ENCODE peak calls at places on chromosomes 5 and 9, in seven cellular contexts. One of them, this sample, is unnamed.

GRCh38 chr5:113232246-113232645 is 202.5 kb downstream of the TSSK1B start:
- DNase-seq in activated CD8-positive, alpha-beta memory T cell treated with anti-CD3 and anti-CD28 coated beads for 24 hours: no peak
- DNase-seq in NCI-H1105: no peak
- DNase-seq in iris pigment epithelial cell: no peak
- DNase-seq in activated T-helper 1 cell treated with anti-CD3 and anti-CD28 coated beads, Interleukin-12 subunit alpha, Interleukin-12 subunit beta, Interleukin-2, Interleukin-4 antibody, amounts not matched to agents 30 ng/mL and 10 ng/mL and 1 ng/mL, durations not matched to agents 14 hours and 24 hours and 36 hours: no peak
- DNase-seq in astrocyte: peak
- DNase-seq in T-helper 9 cell: no peak
- DNase-seq in this sample: no peak

GRCh38 chr9:106753155-106753671 is 109.8 kb upstream of the ZNF462 start:
- DNase-seq in astrocyte: no peak
- DNase-seq in NCI-H1105: no peak
- DNase-seq in activated T-helper 1 cell treated with anti-CD3 and anti-CD28 coated beads, Interleukin-12 subunit alpha, Interleukin-12 subunit beta, Interleukin-2, Interleukin-4 antibody, amounts not matched to agents 30 ng/mL and 10 ng/mL and 1 ng/mL, durations not matched to agents 14 hours and 24 hours and 36 hours: peak
- DNase-seq in activated CD8-positive, alpha-beta memory T cell treated with anti-CD3 and anti-CD28 coated beads for 24 hours: no peak
- DNase-seq in T-helper 9 cell: no peak
- DNase-seq in iris pigment epithelial cell: peak
- DNase-seq in this sample: no peak

GRCh38 chr9:113999256-114000062 is 78.6 kb downstream of the AMBP start:
- DNase-seq in iris pigment epithelial cell: no peak
- DNase-seq in activated T-helper 1 cell treated with anti-CD3 and anti-CD28 coated beads, Interleukin-12 subunit alpha, Interleukin-12 subunit beta, Interleukin-2, Interleukin-4 antibody, amounts not matched to agents 30 ng/mL and 10 ng/mL and 1 ng/mL, durations not matched to agents 14 hours and 24 hours and 36 hours: no peak
- DNase-seq in T-helper 9 cell: no peak
- DNase-seq in NCI-H1105: no peak
- DNase-seq in astrocyte: peak
- DNase-seq in activated CD8-positive, alpha-beta memory T cell treated with anti-CD3 and anti-CD28 coated beads for 24 hours: peak
- DNase-seq in this sample: no peak

GRCh38 chr5:171914939-171915338 is 91.5 kb downstream of the FBXW11 start:
- DNase-seq in NCI-H1105: no peak
- DNase-seq in iris pigment epithelial cell: no peak
- DNase-seq in T-helper 9 cell: no peak
- DNase-seq in activated T-helper 1 cell treated with anti-CD3 and anti-CD28 coated beads, Interleukin-12 subunit alpha, Interleukin-12 subunit beta, Interleukin-2, Interleukin-4 antibody, amounts not matched to agents 30 ng/mL and 10 ng/mL and 1 ng/mL, durations not matched to agents 14 hours and 24 hours and 36 hours: no peak
- DNase-seq in activated CD8-positive, alpha-beta memory T cell treated with anti-CD3 and anti-CD28 coated beads for 24 hours: no peak
- DNase-seq in astrocyte: no peak
- DNase-seq in this sample: no peak

GRCh38 chr5:6920628-6921256 is 207.5 kb downstream of the TENT4A start:
- DNase-seq in astrocyte: no peak
- DNase-seq in activated T-helper 1 cell treated with anti-CD3 and anti-CD28 coated beads, Interleukin-12 subunit alpha, Interleukin-12 subunit beta, Interleukin-2, Interleukin-4 antibody, amounts not matched to agents 30 ng/mL and 10 ng/mL and 1 ng/mL, durations not matched to agents 14 hours and 24 hours and 36 hours: no peak
- DNase-seq in NCI-H1105: no peak
- DNase-seq in activated CD8-positive, alpha-beta memory T cell treated with anti-CD3 and anti-CD28 coated beads for 24 hours: no peak
- DNase-seq in iris pigment epithelial cell: no peak
- DNase-seq in T-helper 9 cell: no peak
- DNase-seq in this sample: no peak

GRCh38 chr9:121842612-121842978 is 191.2 kb downstream of the DAB2IP start:
- DNase-seq in activated CD8-positive, alpha-beta memory T cell treated with anti-CD3 and anti-CD28 coated beads for 24 hours: no peak
- DNase-seq in T-helper 9 cell: no peak
- DNase-seq in NCI-H1105: no peak
- DNase-seq in astrocyte: peak
- DNase-seq in activated T-helper 1 cell treated with anti-CD3 and anti-CD28 coated beads, Interleukin-12 subunit alpha, Interleukin-12 subunit beta, Interleukin-2, Interleukin-4 antibody, amounts not matched to agents 30 ng/mL and 10 ng/mL and 1 ng/mL, durations not matched to agents 14 hours and 24 hours and 36 hours: no peak
- DNase-seq in iris pigment epithelial cell: peak
- DNase-seq in this sample: no peak

GRCh38 chr9:107389617-107390071 is 99.9 kb downstream of the KLF4 start:
- DNase-seq in astrocyte: no peak
- DNase-seq in activated CD8-positive, alpha-beta memory T cell treated with anti-CD3 and anti-CD28 coated beads for 24 hours: no peak
- DNase-seq in T-helper 9 cell: no peak
- DNase-seq in NCI-H1105: no peak
- DNase-seq in iris pigment epithelial cell: peak
- DNase-seq in activated T-helper 1 cell treated with anti-CD3 and anti-CD28 coated beads, Interleukin-12 subunit alpha, Interleukin-12 subunit beta, Interleukin-2, Interleukin-4 antibody, amounts not matched to agents 30 ng/mL and 10 ng/mL and 1 ng/mL, durations not matched to agents 14 hours and 24 hours and 36 hours: no peak
- DNase-seq in this sample: no peak

GRCh38 chr9:105116047-105116868 is 128.2 kb upstream of the SLC44A1 start:
- DNase-seq in astrocyte: no peak
- DNase-seq in NCI-H1105: no peak
- DNase-seq in T-helper 9 cell: no peak
- DNase-seq in iris pigment epithelial cell: no peak
- DNase-seq in activated CD8-positive, alpha-beta memory T cell treated with anti-CD3 and anti-CD28 coated beads for 24 hours: no peak
- DNase-seq in activated T-helper 1 cell treated with anti-CD3 and anti-CD28 coated beads, Interleukin-12 subunit alpha, Interleukin-12 subunit beta, Interleukin-2, Interleukin-4 antibody, amounts not matched to agents 30 ng/mL and 10 ng/mL and 1 ng/mL, durations not matched to agents 14 hours and 24 hours and 36 hours: no peak
- DNase-seq in this sample: no peak

GRCh38 chr9:69476016-69476415 is 151.0 kb downstream of the ENTREP1 start:
- DNase-seq in NCI-H1105: no peak
- DNase-seq in iris pigment epithelial cell: no peak
- DNase-seq in astrocyte: no peak
- DNase-seq in T-helper 9 cell: no peak
- DNase-seq in activated T-helper 1 cell treated with anti-CD3 and anti-CD28 coated beads, Interleukin-12 subunit alpha, Interleukin-12 subunit beta, Interleukin-2, Interleukin-4 antibody, amounts not matched to agents 30 ng/mL and 10 ng/mL and 1 ng/mL, durations not matched to agents 14 hours and 24 hours and 36 hours: peak
- DNase-seq in activated CD8-positive, alpha-beta memory T cell treated with anti-CD3 and anti-CD28 coated beads for 24 hours: no peak
- DNase-seq in this sample: peak

GRCh38 chr9:6460189-6460768 is 47.3 kb downstream of the UHRF2 start:
- DNase-seq in activated T-helper 1 cell treated with anti-CD3 and anti-CD28 coated beads, Interleukin-12 subunit alpha, Interleukin-12 subunit beta, Interleukin-2, Interleukin-4 antibody, amounts not matched to agents 30 ng/mL and 10 ng/mL and 1 ng/mL, durations not matched to agents 14 hours and 24 hours and 36 hours: no peak
- DNase-seq in iris pigment epithelial cell: no peak
- DNase-seq in T-helper 9 cell: no peak
- DNase-seq in activated CD8-positive, alpha-beta memory T cell treated with anti-CD3 and anti-CD28 coated beads for 24 hours: no peak
- DNase-seq in NCI-H1105: no peak
- DNase-seq in astrocyte: no peak
- DNase-seq in this sample: no peak

GRCh38 chr9:136267261-136268111 is 21.9 kb upstream of the QSOX2 start:
- DNase-seq in NCI-H1105: no peak
- DNase-seq in astrocyte: peak
- DNase-seq in iris pigment epithelial cell: peak
- DNase-seq in activated CD8-positive, alpha-beta memory T cell treated with anti-CD3 and anti-CD28 coated beads for 24 hours: peak
- DNase-seq in T-helper 9 cell: peak
- DNase-seq in activated T-helper 1 cell treated with anti-CD3 and anti-CD28 coated beads, Interleukin-12 subunit alpha, Interleukin-12 subunit beta, Interleukin-2, Interleukin-4 antibody, amounts not matched to agents 30 ng/mL and 10 ng/mL and 1 ng/mL, durations not matched to agents 14 hours and 24 hours and 36 hours: peak
- DNase-seq in this sample: peak

GRCh38 chr5:132103380-132103951 is 29.9 kb downstream of the CSF2 start:
- DNase-seq in T-helper 9 cell: peak
- DNase-seq in activated T-helper 1 cell treated with anti-CD3 and anti-CD28 coated beads, Interleukin-12 subunit alpha, Interleukin-12 subunit beta, Interleukin-2, Interleukin-4 antibody, amounts not matched to agents 30 ng/mL and 10 ng/mL and 1 ng/mL, durations not matched to agents 14 hours and 24 hours and 36 hours: peak
- DNase-seq in NCI-H1105: no peak
- DNase-seq in astrocyte: peak
- DNase-seq in activated CD8-positive, alpha-beta memory T cell treated with anti-CD3 and anti-CD28 coated beads for 24 hours: peak
- DNase-seq in iris pigment epithelial cell: peak
- DNase-seq in this sample: peak

GRCh38 chr5:96509313-96509712 is 76.3 kb upstream of the PCSK1 start:
- DNase-seq in NCI-H1105: no peak
- DNase-seq in activated T-helper 1 cell treated with anti-CD3 and anti-CD28 coated beads, Interleukin-12 subunit alpha, Interleukin-12 subunit beta, Interleukin-2, Interleukin-4 antibody, amounts not matched to agents 30 ng/mL and 10 ng/mL and 1 ng/mL, durations not matched to agents 14 hours and 24 hours and 36 hours: no peak
- DNase-seq in iris pigment epithelial cell: peak
- DNase-seq in astrocyte: peak
- DNase-seq in activated CD8-positive, alpha-beta memory T cell treated with anti-CD3 and anti-CD28 coated beads for 24 hours: no peak
- DNase-seq in T-helper 9 cell: no peak
- DNase-seq in this sample: no peak

GRCh38 chr9:36781532-36781931 is 208.8 kb downstream of the MELK start:
- DNase-seq in activated CD8-positive, alpha-beta memory T cell treated with anti-CD3 and anti-CD28 coated beads for 24 hours: no peak
- DNase-seq in iris pigment epithelial cell: peak
- DNase-seq in NCI-H1105: no peak
- DNase-seq in T-helper 9 cell: no peak
- DNase-seq in astrocyte: peak
- DNase-seq in activated T-helper 1 cell treated with anti-CD3 and anti-CD28 coated beads, Interleukin-12 subunit alpha, Interleukin-12 subunit beta, Interleukin-2, Interleukin-4 antibody, amounts not matched to agents 30 ng/mL and 10 ng/mL and 1 ng/mL, durations not matched to agents 14 hours and 24 hours and 36 hours: no peak
- DNase-seq in this sample: no peak

GRCh38 chr9:22211588-22212360 is 202.7 kb upstream of the CDKN2B start:
- DNase-seq in activated CD8-positive, alpha-beta memory T cell treated with anti-CD3 and anti-CD28 coated beads for 24 hours: no peak
- DNase-seq in T-helper 9 cell: no peak
- DNase-seq in activated T-helper 1 cell treated with anti-CD3 and anti-CD28 coated beads, Interleukin-12 subunit alpha, Interleukin-12 subunit beta, Interleukin-2, Interleukin-4 antibody, amounts not matched to agents 30 ng/mL and 10 ng/mL and 1 ng/mL, durations not matched to agents 14 hours and 24 hours and 36 hours: no peak
- DNase-seq in iris pigment epithelial cell: peak
- DNase-seq in NCI-H1105: no peak
- DNase-seq in astrocyte: peak
- DNase-seq in this sample: no peak

GRCh38 chr9:97484134-97484533 is 17.3 kb upstream of the TMOD1 start:
- DNase-seq in astrocyte: no peak
- DNase-seq in iris pigment epithelial cell: no peak
- DNase-seq in activated T-helper 1 cell treated with anti-CD3 and anti-CD28 coated beads, Interleukin-12 subunit alpha, Interleukin-12 subunit beta, Interleukin-2, Interleukin-4 antibody, amounts not matched to agents 30 ng/mL and 10 ng/mL and 1 ng/mL, durations not matched to agents 14 hours and 24 hours and 36 hours: no peak
- DNase-seq in T-helper 9 cell: no peak
- DNase-seq in NCI-H1105: no peak
- DNase-seq in activated CD8-positive, alpha-beta memory T cell treated with anti-CD3 and anti-CD28 coated beads for 24 hours: no peak
- DNase-seq in this sample: no peak

GRCh38 chr5:119808474-119808873 is 179.1 kb downstream of the FAM170A start:
- DNase-seq in activated CD8-positive, alpha-beta memory T cell treated with anti-CD3 and anti-CD28 coated beads for 24 hours: no peak
- DNase-seq in NCI-H1105: no peak
- DNase-seq in astrocyte: no peak
- DNase-seq in T-helper 9 cell: no peak
- DNase-seq in activated T-helper 1 cell treated with anti-CD3 and anti-CD28 coated beads, Interleukin-12 subunit alpha, Interleukin-12 subunit beta, Interleukin-2, Interleukin-4 antibody, amounts not matched to agents 30 ng/mL and 10 ng/mL and 1 ng/mL, durations not matched to agents 14 hours and 24 hours and 36 hours: no peak
- DNase-seq in iris pigment epithelial cell: no peak
- DNase-seq in this sample: no peak

GRCh38 chr5:174420651-174421407 is 303.6 kb upstream of the MSX2 start:
- DNase-seq in iris pigment epithelial cell: no peak
- DNase-seq in T-helper 9 cell: no peak
- DNase-seq in activated CD8-positive, alpha-beta memory T cell treated with anti-CD3 and anti-CD28 coated beads for 24 hours: no peak
- DNase-seq in astrocyte: no peak
- DNase-seq in activated T-helper 1 cell treated with anti-CD3 and anti-CD28 coated beads, Interleukin-12 subunit alpha, Interleukin-12 subunit beta, Interleukin-2, Interleukin-4 antibody, amounts not matched to agents 30 ng/mL and 10 ng/mL and 1 ng/mL, durations not matched to agents 14 hours and 24 hours and 36 hours: no peak
- DNase-seq in NCI-H1105: no peak
- DNase-seq in this sample: no peak